ENCODE peak calls at places on chromosome 17, in ten cellular contexts. Y is stimulated activated CD4-positive, alpha-beta T cell treated with anti-CD3 and anti-CD28 coated beads, Interleukin-1b, Interleukin-23, amount 100 ng/mL, for 24 hours; W is activated naive CD4-positive, alpha-beta T cell treated with anti-CD3 and anti-CD28 coated beads, Interleukin-2, amount 50 U/mL, for 16 hours; G is AML-193; C is kidney epithelial cell; R is SK-N-DZ; B is B cell; Q is NCI-H1092; V is activated CD4-positive, alpha-beta T cell treated with anti-CD3 and anti-CD28 coated beads, Interleukin-2, amount 50 U/mL, for 48 hours; S is naive thymus-derived CD8-positive, alpha-beta T cell. Z is an unnamed sample.

GRCh38 chr17:33945641-33946546 is 309.2 kb upstream of the CCL2 start:
- DNase-seq in Y (no peak), W (no peak), G (no peak), C (no peak), R (peak), B (no peak), Q (no peak), V (no peak), S (no peak), Z (no peak)

GRCh38 chr17:14469971-14470370 is 169.1 kb downstream of the HS3ST3B1 start:
- DNase-seq in Y (no peak), W (no peak), G (no peak), C (no peak), R (no peak), B (no peak), Q (no peak), V (no peak), S (no peak), Z (no peak)

GRCh38 chr17:31663576-31663975 is 195.5 kb downstream of the COPRS start:
- DNase-seq in Y (no peak), W (no peak), G (no peak), C (no peak), R (no peak), B (no peak), Q (no peak), V (no peak), S (no peak), Z (no peak)

GRCh38 chr17:72506773-72507172 is 386.0 kb downstream of the SOX9 start:
- DNase-seq in Y (no peak), W (no peak), G (no peak), C (no peak), R (no peak), B (no peak), Q (no peak), V (no peak), S (no peak), Z (no peak)

GRCh38 chr17:8941520-8941919 is 24.0 kb downstream of the PIK3R5 start:
- DNase-seq in Y (no peak), W (peak), G (no peak), C (no peak), R (no peak), B (no peak), Q (no peak), V (peak), S (peak), Z (no peak)

GRCh38 chr17:82984751-82985435 is 94.5 kb upstream of the METRNL start:
- DNase-seq in Y (no peak), W (no peak), G (no peak), C (peak), R (no peak), B (no peak), Q (no peak), V (no peak), S (no peak), Z (no peak)

GRCh38 chr17:49787932-49788442 is 494 bp upstream of the KAT7 start:
- DNase-seq in Y (peak), W (no peak), G (no peak), C (no peak), R (no peak), B (no peak), Q (no peak), V (peak), S (no peak), Z (no peak)

GRCh38 chr17:49110504-49110903 is 22.1 kb upstream of the B4GALNT2 start:
- DNase-seq in Y (no peak), W (no peak), G (no peak), C (no peak), R (no peak), B (no peak), Q (no peak), V (no peak), S (no peak), Z (no peak)

GRCh38 chr17:17191346-17191792 is 14.8 kb downstream of the PLD6 start:
- DNase-seq in Y (no peak), W (no peak), G (no peak), C (peak), R (no peak), B (no peak), Q (no peak), V (no peak), S (no peak), Z (no peak)

GRCh38 chr17:41695954-41696720 is 7.5 kb downstream of the EIF1 start:
- DNase-seq in Y (peak), W (peak), G (peak), C (no peak), R (peak), B (peak), Q (peak), V (peak), S (peak), Z (no peak)

GRCh38 chr17:81511550-81511799 is 1.1 kb downstream of the ACTG1 start:
- DNase-seq in Y (no peak), W (no peak), G (no peak), C (no peak), R (no peak), B (no peak), Q (no peak), V (no peak), S (no peak), Z (no peak)

Z was measured in omental fat pad.